ENCODE peak calls at places on chromosomes 3 and 15, in seven cellular contexts. One of them, this sample, is unnamed.

GRCh38 chr15:48086582-48086981 is 34.2 kb upstream of the SLC24A5 start:
- DNase-seq in activated effector memory CD4-positive, alpha-beta T cell treated with anti-CD3 and anti-CD28 coated beads, Interleukin-2, amount 50 U/mL, for 16 hours: no peak
- DNase-seq in activated naive CD8-positive, alpha-beta T cell treated with anti-CD3 and anti-CD28 coated beads for 36 hours: no peak
- DNase-seq in NCI-H1092 treated with DMSO at 0.1 percent for 48 hours: no peak
- DNase-seq in AG10803: peak
- DNase-seq in pancreas: no peak
- DNase-seq in pulmonary artery endothelial cell: no peak
- DNase-seq in this sample: no peak

GRCh38 chr15:69579950-69580618 is 127.5 kb downstream of the RPLP1 start:
- DNase-seq in activated effector memory CD4-positive, alpha-beta T cell treated with anti-CD3 and anti-CD28 coated beads, Interleukin-2, amount 50 U/mL, for 16 hours: no peak
- DNase-seq in activated naive CD8-positive, alpha-beta T cell treated with anti-CD3 and anti-CD28 coated beads for 36 hours: no peak
- DNase-seq in NCI-H1092 treated with DMSO at 0.1 percent for 48 hours: no peak
- DNase-seq in AG10803: no peak
- DNase-seq in pancreas: no peak
- DNase-seq in pulmonary artery endothelial cell: no peak
- DNase-seq in this sample: no peak

GRCh38 chr3:20930034-20930433 is 744.0 kb upstream of the SGO1 start:
- DNase-seq in activated effector memory CD4-positive, alpha-beta T cell treated with anti-CD3 and anti-CD28 coated beads, Interleukin-2, amount 50 U/mL, for 16 hours: no peak
- DNase-seq in activated naive CD8-positive, alpha-beta T cell treated with anti-CD3 and anti-CD28 coated beads for 36 hours: no peak
- DNase-seq in NCI-H1092 treated with DMSO at 0.1 percent for 48 hours: no peak
- DNase-seq in AG10803: peak
- DNase-seq in pancreas: no peak
- DNase-seq in pulmonary artery endothelial cell: no peak
- DNase-seq in this sample: no peak

GRCh38 chr3:168249539-168250414 is 154.1 kb upstream of the GOLIM4 start:
- DNase-seq in activated effector memory CD4-positive, alpha-beta T cell treated with anti-CD3 and anti-CD28 coated beads, Interleukin-2, amount 50 U/mL, for 16 hours: no peak
- DNase-seq in activated naive CD8-positive, alpha-beta T cell treated with anti-CD3 and anti-CD28 coated beads for 36 hours: peak
- DNase-seq in NCI-H1092 treated with DMSO at 0.1 percent for 48 hours: peak
- DNase-seq in AG10803: peak
- DNase-seq in pancreas: peak
- DNase-seq in pulmonary artery endothelial cell: no peak
- DNase-seq in this sample: peak

GRCh38 chr3:196661400-196661799 is 21.9 kb downstream of the NRROS start:
- DNase-seq in activated effector memory CD4-positive, alpha-beta T cell treated with anti-CD3 and anti-CD28 coated beads, Interleukin-2, amount 50 U/mL, for 16 hours: no peak
- DNase-seq in activated naive CD8-positive, alpha-beta T cell treated with anti-CD3 and anti-CD28 coated beads for 36 hours: no peak
- DNase-seq in NCI-H1092 treated with DMSO at 0.1 percent for 48 hours: peak
- DNase-seq in AG10803: no peak
- DNase-seq in pancreas: no peak
- DNase-seq in pulmonary artery endothelial cell: no peak
- DNase-seq in this sample: no peak

GRCh38 chr3:133891662-133892389 is 3.9 kb downstream of the RAB6B start:
- DNase-seq in activated effector memory CD4-positive, alpha-beta T cell treated with anti-CD3 and anti-CD28 coated beads, Interleukin-2, amount 50 U/mL, for 16 hours: no peak
- DNase-seq in activated naive CD8-positive, alpha-beta T cell treated with anti-CD3 and anti-CD28 coated beads for 36 hours: no peak
- DNase-seq in NCI-H1092 treated with DMSO at 0.1 percent for 48 hours: no peak
- DNase-seq in AG10803: no peak
- DNase-seq in pancreas: no peak
- DNase-seq in pulmonary artery endothelial cell: no peak
- DNase-seq in this sample: no peak

GRCh38 chr3:24590344-24590880 is 95.8 kb upstream of the THRB start:
- DNase-seq in activated effector memory CD4-positive, alpha-beta T cell treated with anti-CD3 and anti-CD28 coated beads, Interleukin-2, amount 50 U/mL, for 16 hours: no peak
- DNase-seq in activated naive CD8-positive, alpha-beta T cell treated with anti-CD3 and anti-CD28 coated beads for 36 hours: no peak
- DNase-seq in NCI-H1092 treated with DMSO at 0.1 percent for 48 hours: no peak
- DNase-seq in AG10803: no peak
- DNase-seq in pancreas: no peak
- DNase-seq in pulmonary artery endothelial cell: no peak
- DNase-seq in this sample: no peak

GRCh38 chr15:88378259-88378658 is 88.9 kb downstream of the MRPL46 start:
- DNase-seq in activated effector memory CD4-positive, alpha-beta T cell treated with anti-CD3 and anti-CD28 coated beads, Interleukin-2, amount 50 U/mL, for 16 hours: no peak
- DNase-seq in activated naive CD8-positive, alpha-beta T cell treated with anti-CD3 and anti-CD28 coated beads for 36 hours: no peak
- DNase-seq in NCI-H1092 treated with DMSO at 0.1 percent for 48 hours: no peak
- DNase-seq in AG10803: peak
- DNase-seq in pancreas: no peak
- DNase-seq in pulmonary artery endothelial cell: no peak
- DNase-seq in this sample: no peak

GRCh38 chr3:129936757-129937156 is 37.8 kb upstream of the TRH start:
- DNase-seq in activated effector memory CD4-positive, alpha-beta T cell treated with anti-CD3 and anti-CD28 coated beads, Interleukin-2, amount 50 U/mL, for 16 hours: peak
- DNase-seq in activated naive CD8-positive, alpha-beta T cell treated with anti-CD3 and anti-CD28 coated beads for 36 hours: peak
- DNase-seq in NCI-H1092 treated with DMSO at 0.1 percent for 48 hours: no peak
- DNase-seq in AG10803: peak
- DNase-seq in pancreas: no peak
- DNase-seq in pulmonary artery endothelial cell: peak
- DNase-seq in this sample: peak

GRCh38 chr3:183532620-183533409 is 22.7 kb downstream of the KLHL6 start:
- DNase-seq in activated effector memory CD4-positive, alpha-beta T cell treated with anti-CD3 and anti-CD28 coated beads, Interleukin-2, amount 50 U/mL, for 16 hours: no peak
- DNase-seq in activated naive CD8-positive, alpha-beta T cell treated with anti-CD3 and anti-CD28 coated beads for 36 hours: no peak
- DNase-seq in NCI-H1092 treated with DMSO at 0.1 percent for 48 hours: no peak
- DNase-seq in AG10803: no peak
- DNase-seq in pancreas: no peak
- DNase-seq in pulmonary artery endothelial cell: no peak
- DNase-seq in this sample: no peak

GRCh38 chr15:66287461-66288055 is 5.8 kb upstream of the DIS3L start:
- DNase-seq in activated effector memory CD4-positive, alpha-beta T cell treated with anti-CD3 and anti-CD28 coated beads, Interleukin-2, amount 50 U/mL, for 16 hours: no peak
- DNase-seq in activated naive CD8-positive, alpha-beta T cell treated with anti-CD3 and anti-CD28 coated beads for 36 hours: no peak
- DNase-seq in NCI-H1092 treated with DMSO at 0.1 percent for 48 hours: peak
- DNase-seq in AG10803: peak
- DNase-seq in pancreas: no peak
- DNase-seq in pulmonary artery endothelial cell: no peak
- DNase-seq in this sample: no peak

GRCh38 chr3:195003893-195004289 is 267.1 kb downstream of the XXYLT1 start:
- DNase-seq in activated effector memory CD4-positive, alpha-beta T cell treated with anti-CD3 and anti-CD28 coated beads, Interleukin-2, amount 50 U/mL, for 16 hours: no peak
- DNase-seq in activated naive CD8-positive, alpha-beta T cell treated with anti-CD3 and anti-CD28 coated beads for 36 hours: no peak
- DNase-seq in NCI-H1092 treated with DMSO at 0.1 percent for 48 hours: no peak
- DNase-seq in AG10803: no peak
- DNase-seq in pancreas: peak
- DNase-seq in pulmonary artery endothelial cell: no peak
- DNase-seq in this sample: no peak

GRCh38 chr3:126349611-126350501 is 7.4 kb downstream of the KLF15 start:
- DNase-seq in activated effector memory CD4-positive, alpha-beta T cell treated with anti-CD3 and anti-CD28 coated beads, Interleukin-2, amount 50 U/mL, for 16 hours: peak
- DNase-seq in activated naive CD8-positive, alpha-beta T cell treated with anti-CD3 and anti-CD28 coated beads for 36 hours: no peak
- DNase-seq in NCI-H1092 treated with DMSO at 0.1 percent for 48 hours: no peak
- DNase-seq in AG10803: no peak
- DNase-seq in pancreas: peak
- DNase-seq in pulmonary artery endothelial cell: no peak
- DNase-seq in this sample: no peak

GRCh38 chr15:37764733-37765191 is 169.7 kb upstream of the TMCO5A start:
- DNase-seq in activated effector memory CD4-positive, alpha-beta T cell treated with anti-CD3 and anti-CD28 coated beads, Interleukin-2, amount 50 U/mL, for 16 hours: no peak
- DNase-seq in activated naive CD8-positive, alpha-beta T cell treated with anti-CD3 and anti-CD28 coated beads for 36 hours: peak
- DNase-seq in NCI-H1092 treated with DMSO at 0.1 percent for 48 hours: peak
- DNase-seq in AG10803: peak
- DNase-seq in pancreas: no peak
- DNase-seq in pulmonary artery endothelial cell: peak
- DNase-seq in this sample: no peak

GRCh38 chr15:73996939-73997338 is 2.4 kb downstream of the PML start:
- DNase-seq in activated effector memory CD4-positive, alpha-beta T cell treated with anti-CD3 and anti-CD28 coated beads, Interleukin-2, amount 50 U/mL, for 16 hours: peak
- DNase-seq in activated naive CD8-positive, alpha-beta T cell treated with anti-CD3 and anti-CD28 coated beads for 36 hours: peak
- DNase-seq in NCI-H1092 treated with DMSO at 0.1 percent for 48 hours: no peak
- DNase-seq in AG10803: peak
- DNase-seq in pancreas: no peak
- DNase-seq in pulmonary artery endothelial cell: peak
- DNase-seq in this sample: peak

GRCh38 chr3:52216585-52217408 is 8.6 kb downstream of the TLR9 start:
- DNase-seq in activated effector memory CD4-positive, alpha-beta T cell treated with anti-CD3 and anti-CD28 coated beads, Interleukin-2, amount 50 U/mL, for 16 hours: peak
- DNase-seq in activated naive CD8-positive, alpha-beta T cell treated with anti-CD3 and anti-CD28 coated beads for 36 hours: no peak
- DNase-seq in NCI-H1092 treated with DMSO at 0.1 percent for 48 hours: peak
- DNase-seq in AG10803: peak
- DNase-seq in pancreas: peak
- DNase-seq in pulmonary artery endothelial cell: peak
- DNase-seq in this sample: peak

GRCh38 chr3:31688847-31689246 is 156.1 kb downstream of the STT3B start:
- DNase-seq in activated effector memory CD4-positive, alpha-beta T cell treated with anti-CD3 and anti-CD28 coated beads, Interleukin-2, amount 50 U/mL, for 16 hours: no peak
- DNase-seq in activated naive CD8-positive, alpha-beta T cell treated with anti-CD3 and anti-CD28 coated beads for 36 hours: no peak
- DNase-seq in NCI-H1092 treated with DMSO at 0.1 percent for 48 hours: no peak
- DNase-seq in AG10803: no peak
- DNase-seq in pancreas: no peak
- DNase-seq in pulmonary artery endothelial cell: no peak
- DNase-seq in this sample: no peak

GRCh38 chr3:147616998-147617619 is 207.9 kb downstream of the ZIC1 start:
- DNase-seq in activated effector memory CD4-positive, alpha-beta T cell treated with anti-CD3 and anti-CD28 coated beads, Interleukin-2, amount 50 U/mL, for 16 hours: no peak
- DNase-seq in activated naive CD8-positive, alpha-beta T cell treated with anti-CD3 and anti-CD28 coated beads for 36 hours: no peak
- DNase-seq in NCI-H1092 treated with DMSO at 0.1 percent for 48 hours: peak
- DNase-seq in AG10803: peak
- DNase-seq in pancreas: no peak
- DNase-seq in pulmonary artery endothelial cell: no peak
- DNase-seq in this sample: no peak

GRCh38 chr3:61563614-61564404 is 2.4 kb downstream of the PTPRG start:
- DNase-seq in activated effector memory CD4-positive, alpha-beta T cell treated with anti-CD3 and anti-CD28 coated beads, Interleukin-2, amount 50 U/mL, for 16 hours: no peak
- DNase-seq in activated naive CD8-positive, alpha-beta T cell treated with anti-CD3 and anti-CD28 coated beads for 36 hours: no peak
- DNase-seq in NCI-H1092 treated with DMSO at 0.1 percent for 48 hours: no peak
- DNase-seq in AG10803: peak
- DNase-seq in pancreas: peak
- DNase-seq in pulmonary artery endothelial cell: no peak
- DNase-seq in this sample: no peak

GRCh38 chr3:32186097-32186496 is 52.4 kb upstream of the CMTM8 start:
- DNase-seq in activated effector memory CD4-positive, alpha-beta T cell treated with anti-CD3 and anti-CD28 coated beads, Interleukin-2, amount 50 U/mL, for 16 hours: no peak
- DNase-seq in activated naive CD8-positive, alpha-beta T cell treated with anti-CD3 and anti-CD28 coated beads for 36 hours: no peak
- DNase-seq in NCI-H1092 treated with DMSO at 0.1 percent for 48 hours: no peak
- DNase-seq in AG10803: no peak
- DNase-seq in pancreas: no peak
- DNase-seq in pulmonary artery endothelial cell: no peak
- DNase-seq in this sample: no peak

GRCh38 chr15:63933522-63933921 is 99.8 kb upstream of the HERC1 start:
- DNase-seq in activated effector memory CD4-positive, alpha-beta T cell treated with anti-CD3 and anti-CD28 coated beads, Interleukin-2, amount 50 U/mL, for 16 hours: peak
- DNase-seq in activated naive CD8-positive, alpha-beta T cell treated with anti-CD3 and anti-CD28 coated beads for 36 hours: no peak
- DNase-seq in NCI-H1092 treated with DMSO at 0.1 percent for 48 hours: no peak
- DNase-seq in AG10803: peak
- DNase-seq in pancreas: no peak
- DNase-seq in pulmonary artery endothelial cell: no peak
- DNase-seq in this sample: peak

GRCh38 chr3:197752107-197752506 is 2.4 kb downstream of the FYTTD1 start:
- DNase-seq in activated effector memory CD4-positive, alpha-beta T cell treated with anti-CD3 and anti-CD28 coated beads, Interleukin-2, amount 50 U/mL, for 16 hours: no peak
- DNase-seq in activated naive CD8-positive, alpha-beta T cell treated with anti-CD3 and anti-CD28 coated beads for 36 hours: peak
- DNase-seq in NCI-H1092 treated with DMSO at 0.1 percent for 48 hours: no peak
- DNase-seq in AG10803: no peak
- DNase-seq in pancreas: no peak
- DNase-seq in pulmonary artery endothelial cell: no peak
- DNase-seq in this sample: no peak

GRCh38 chr15:31435891-31436628 is 109.4 kb downstream of the KLF13 start:
- DNase-seq in activated effector memory CD4-positive, alpha-beta T cell treated with anti-CD3 and anti-CD28 coated beads, Interleukin-2, amount 50 U/mL, for 16 hours: peak
- DNase-seq in activated naive CD8-positive, alpha-beta T cell treated with anti-CD3 and anti-CD28 coated beads for 36 hours: peak
- DNase-seq in NCI-H1092 treated with DMSO at 0.1 percent for 48 hours: no peak
- DNase-seq in AG10803: peak
- DNase-seq in pancreas: no peak
- DNase-seq in pulmonary artery endothelial cell: no peak
- DNase-seq in this sample: peak

GRCh38 chr15:45612790-45613415 is 21.9 kb upstream of the SQOR start:
- DNase-seq in activated effector memory CD4-positive, alpha-beta T cell treated with anti-CD3 and anti-CD28 coated beads, Interleukin-2, amount 50 U/mL, for 16 hours: no peak
- DNase-seq in activated naive CD8-positive, alpha-beta T cell treated with anti-CD3 and anti-CD28 coated beads for 36 hours: no peak
- DNase-seq in NCI-H1092 treated with DMSO at 0.1 percent for 48 hours: no peak
- DNase-seq in AG10803: peak
- DNase-seq in pancreas: no peak
- DNase-seq in pulmonary artery endothelial cell: no peak
- DNase-seq in this sample: no peak

GRCh38 chr3:99878005-99878404 is 60.3 kb downstream of the CMSS1 start:
- DNase-seq in activated effector memory CD4-positive, alpha-beta T cell treated with anti-CD3 and anti-CD28 coated beads, Interleukin-2, amount 50 U/mL, for 16 hours: no peak
- DNase-seq in activated naive CD8-positive, alpha-beta T cell treated with anti-CD3 and anti-CD28 coated beads for 36 hours: no peak
- DNase-seq in NCI-H1092 treated with DMSO at 0.1 percent for 48 hours: no peak
- DNase-seq in AG10803: peak
- DNase-seq in pancreas: no peak
- DNase-seq in pulmonary artery endothelial cell: peak
- DNase-seq in this sample: no peak

GRCh38 chr3:127784865-127785710 is 37.2 kb downstream of the MGLL start:
- DNase-seq in activated effector memory CD4-positive, alpha-beta T cell treated with anti-CD3 and anti-CD28 coated beads, Interleukin-2, amount 50 U/mL, for 16 hours: no peak
- DNase-seq in activated naive CD8-positive, alpha-beta T cell treated with anti-CD3 and anti-CD28 coated beads for 36 hours: no peak
- DNase-seq in NCI-H1092 treated with DMSO at 0.1 percent for 48 hours: peak
- DNase-seq in AG10803: no peak
- DNase-seq in pancreas: peak
- DNase-seq in pulmonary artery endothelial cell: no peak
- DNase-seq in this sample: no peak

GRCh38 chr3:154427685-154428291 is 2.2 kb downstream of the GPR149 start:
- DNase-seq in activated effector memory CD4-positive, alpha-beta T cell treated with anti-CD3 and anti-CD28 coated beads, Interleukin-2, amount 50 U/mL, for 16 hours: no peak
- DNase-seq in activated naive CD8-positive, alpha-beta T cell treated with anti-CD3 and anti-CD28 coated beads for 36 hours: no peak
- DNase-seq in NCI-H1092 treated with DMSO at 0.1 percent for 48 hours: peak
- DNase-seq in AG10803: no peak
- DNase-seq in pancreas: no peak
- DNase-seq in pulmonary artery endothelial cell: no peak
- DNase-seq in this sample: no peak

GRCh38 chr15:85878866-85879265 is 84.1 kb upstream of the KLHL25 start:
- DNase-seq in activated effector memory CD4-positive, alpha-beta T cell treated with anti-CD3 and anti-CD28 coated beads, Interleukin-2, amount 50 U/mL, for 16 hours: no peak
- DNase-seq in activated naive CD8-positive, alpha-beta T cell treated with anti-CD3 and anti-CD28 coated beads for 36 hours: no peak
- DNase-seq in NCI-H1092 treated with DMSO at 0.1 percent for 48 hours: no peak
- DNase-seq in AG10803: peak
- DNase-seq in pancreas: no peak
- DNase-seq in pulmonary artery endothelial cell: no peak
- DNase-seq in this sample: no peak

GRCh38 chr3:144053121-144053520 is 81.5 kb downstream of the DIPK2A start:
- DNase-seq in activated effector memory CD4-positive, alpha-beta T cell treated with anti-CD3 and anti-CD28 coated beads, Interleukin-2, amount 50 U/mL, for 16 hours: no peak
- DNase-seq in activated naive CD8-positive, alpha-beta T cell treated with anti-CD3 and anti-CD28 coated beads for 36 hours: no peak
- DNase-seq in NCI-H1092 treated with DMSO at 0.1 percent for 48 hours: no peak
- DNase-seq in AG10803: peak
- DNase-seq in pancreas: no peak
- DNase-seq in pulmonary artery endothelial cell: no peak
- DNase-seq in this sample: no peak

GRCh38 chr3:81242871-81243270 is 518.6 kb downstream of the GBE1 start:
- DNase-seq in activated effector memory CD4-positive, alpha-beta T cell treated with anti-CD3 and anti-CD28 coated beads, Interleukin-2, amount 50 U/mL, for 16 hours: no peak
- DNase-seq in activated naive CD8-positive, alpha-beta T cell treated with anti-CD3 and anti-CD28 coated beads for 36 hours: no peak
- DNase-seq in NCI-H1092 treated with DMSO at 0.1 percent for 48 hours: peak
- DNase-seq in AG10803: peak
- DNase-seq in pancreas: no peak
- DNase-seq in pulmonary artery endothelial cell: no peak
- DNase-seq in this sample: no peak

GRCh38 chr3:51395493-51396213 is 4.6 kb downstream of the RBM15B start:
- DNase-seq in activated effector memory CD4-positive, alpha-beta T cell treated with anti-CD3 and anti-CD28 coated beads, Interleukin-2, amount 50 U/mL, for 16 hours: no peak
- DNase-seq in activated naive CD8-positive, alpha-beta T cell treated with anti-CD3 and anti-CD28 coated beads for 36 hours: no peak
- DNase-seq in NCI-H1092 treated with DMSO at 0.1 percent for 48 hours: no peak
- DNase-seq in AG10803: no peak
- DNase-seq in pancreas: peak
- DNase-seq in pulmonary artery endothelial cell: no peak
- DNase-seq in this sample: no peak

GRCh38 chr3:14019459-14019858 is 105.2 kb downstream of the CHCHD4 start:
- DNase-seq in activated effector memory CD4-positive, alpha-beta T cell treated with anti-CD3 and anti-CD28 coated beads, Interleukin-2, amount 50 U/mL, for 16 hours: no peak
- DNase-seq in activated naive CD8-positive, alpha-beta T cell treated with anti-CD3 and anti-CD28 coated beads for 36 hours: no peak
- DNase-seq in NCI-H1092 treated with DMSO at 0.1 percent for 48 hours: no peak
- DNase-seq in AG10803: peak
- DNase-seq in pancreas: no peak
- DNase-seq in pulmonary artery endothelial cell: no peak
- DNase-seq in this sample: no peak

This sample was measured in activated CD8-positive, alpha-beta memory T cell treated with anti-CD3 and anti-CD28 coated beads, Interleukin-2, amount 10 ng/mL, durations not matched to agents 7 days and 5 days.